ENCODE peak calls at places on chromosomes 2 and 18, in five cellular contexts. K is AG10803, X is kidney epithelial cell, W is psoas muscle, D is heart right ventricle. U is an unnamed sample.

GRCh38 chr2:191319181-191319580 is 74.0 kb downstream of the MYO1B start:
- DNase-seq in K (no peak), X (no peak), W (no peak), D (no peak), U (no peak)

GRCh38 chr2:200471324-200471848 is 38.5 kb downstream of the KCTD18 start:
- DNase-seq in K (no peak), X (no peak), W (no peak), D (no peak), U (no peak)

GRCh38 chr2:74516070-74516633 is 1.9 kb downstream of the TLX2 start:
- DNase-seq in K (peak; percentile 37), X (no peak), W (peak; percentile 66), D (peak; percentile 76), U (no peak)

GRCh38 chr2:234198976-234199375 is 148.5 kb downstream of the SPP2 start:
- DNase-seq in K (no peak), X (no peak), W (no peak), D (no peak), U (no peak)

GRCh38 chr2:173355866-173356508 is 1.3 kb downstream of the CDCA7 start:
- DNase-seq in K (no peak), X (no peak), W (peak; percentile 13), D (no peak), U (no peak)

GRCh38 chr2:221283896-221284295 is 288.2 kb downstream of the EPHA4 start:
- DNase-seq in K (peak; percentile 75), X (peak; percentile 42), W (no peak), D (no peak), U (no peak)

GRCh38 chr2:26325851-26326250 is 20.1 kb upstream of the SELENOI start:
- DNase-seq in K (peak; percentile 33), X (no peak), W (no peak), D (no peak), U (no peak)

GRCh38 chr2:105789745-105790466 is 45.2 kb downstream of the NCK2 start:
- DNase-seq in K (peak; percentile 75), X (no peak), W (peak; percentile 55), D (no peak), U (no peak)

GRCh38 chr18:48902023-48902855 is 48.5 kb downstream of the SMAD7 start:
- DNase-seq in K (peak; percentile 90), X (peak; percentile 56), W (peak; percentile 90), D (peak; percentile 91), U (no peak)

GRCh38 chr2:232854082-232854481 is 16.0 kb upstream of the SNORC start:
- DNase-seq in K (peak; percentile 51), X (no peak), W (no peak), D (no peak), U (no peak)

GRCh38 chr2:127526940-127527804 is 883 bp upstream of the IWS1 start:
- DNase-seq in K (no peak), X (no peak), W (no peak), D (no peak), U (peak; percentile 88)

GRCh38 chr18:23317975-23318675 is 135.0 kb upstream of the RIOK3 start:
- DNase-seq in K (peak; percentile 84), X (no peak), W (no peak), D (no peak), U (no peak)

GRCh38 chr2:18966131-18966530 is 376.8 kb upstream of the NT5C1B start:
- DNase-seq in K (peak; percentile 87), X (no peak), W (no peak), D (no peak), U (no peak)

GRCh38 chr2:136828162-136828561 is 62.8 kb downstream of the THSD7B start:
- DNase-seq in K (no peak), X (no peak), W (no peak), D (no peak), U (no peak)

GRCh38 chr2:159879061-159879604 is 81.1 kb upstream of the CD302 start:
- DNase-seq in K (peak; percentile 46), X (no peak), W (no peak), D (no peak), U (no peak)

GRCh38 chr2:213429516-213429915 is 145.3 kb downstream of the SPAG16 start:
- DNase-seq in K (peak; percentile 21), X (peak; percentile 10), W (no peak), D (no peak), U (no peak)

GRCh38 chr2:46125798-46126197 is 171.4 kb upstream of the EPAS1 start:
- DNase-seq in K (no peak), X (no peak), W (no peak), D (no peak), U (no peak)

GRCh38 chr2:159942149-159942548 is 120.3 kb downstream of the PLA2R1 start:
- DNase-seq in K (peak; percentile 19), X (no peak), W (no peak), D (no peak), U (no peak)

DNA sequence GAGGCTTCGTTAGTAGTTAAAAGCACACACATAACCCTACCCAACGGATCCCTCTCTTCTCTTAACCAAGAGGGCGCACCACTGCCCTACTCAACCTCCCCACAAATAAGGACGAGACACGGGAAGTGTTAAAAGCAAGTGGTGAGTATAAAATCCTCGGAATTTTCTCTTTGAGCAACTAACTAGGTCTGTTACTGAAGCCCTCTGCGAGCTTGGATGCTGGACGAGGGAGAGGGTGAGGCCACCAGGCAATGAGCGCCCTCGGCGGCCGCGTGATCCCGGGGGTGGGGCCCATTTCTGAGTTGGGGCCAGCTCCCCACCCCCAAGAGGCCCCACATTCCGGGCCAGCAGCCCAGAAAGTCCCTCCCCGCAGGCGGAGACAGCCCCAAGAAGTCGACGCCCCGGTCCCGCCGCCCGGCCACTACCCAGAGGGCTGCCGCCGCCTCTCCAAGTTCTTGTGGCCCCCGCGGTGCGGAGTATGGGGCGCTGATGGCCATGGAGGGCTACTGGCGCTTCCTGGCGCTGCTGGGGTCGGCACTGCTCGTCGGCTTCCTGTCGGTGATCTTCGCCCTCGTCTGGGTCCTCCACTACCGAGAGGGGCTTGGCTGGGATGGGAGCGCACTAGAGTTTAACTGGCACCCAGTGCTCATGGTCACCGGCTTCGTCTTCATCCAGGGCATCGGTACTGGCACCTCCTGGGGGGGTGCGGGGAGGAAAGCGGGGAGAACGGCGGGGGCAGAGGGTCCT is at the start of gene CYBRD1:
- DNase-seq in K (peak; percentile 92), X (no peak), W (peak; percentile 84), D (peak; percentile 88), U (no peak)
- TF ChIP-seq CTCF in K (peak; percentile 20), X (no peak), W (no peak), D (peak; percentile 14), U (no peak)

DNA sequence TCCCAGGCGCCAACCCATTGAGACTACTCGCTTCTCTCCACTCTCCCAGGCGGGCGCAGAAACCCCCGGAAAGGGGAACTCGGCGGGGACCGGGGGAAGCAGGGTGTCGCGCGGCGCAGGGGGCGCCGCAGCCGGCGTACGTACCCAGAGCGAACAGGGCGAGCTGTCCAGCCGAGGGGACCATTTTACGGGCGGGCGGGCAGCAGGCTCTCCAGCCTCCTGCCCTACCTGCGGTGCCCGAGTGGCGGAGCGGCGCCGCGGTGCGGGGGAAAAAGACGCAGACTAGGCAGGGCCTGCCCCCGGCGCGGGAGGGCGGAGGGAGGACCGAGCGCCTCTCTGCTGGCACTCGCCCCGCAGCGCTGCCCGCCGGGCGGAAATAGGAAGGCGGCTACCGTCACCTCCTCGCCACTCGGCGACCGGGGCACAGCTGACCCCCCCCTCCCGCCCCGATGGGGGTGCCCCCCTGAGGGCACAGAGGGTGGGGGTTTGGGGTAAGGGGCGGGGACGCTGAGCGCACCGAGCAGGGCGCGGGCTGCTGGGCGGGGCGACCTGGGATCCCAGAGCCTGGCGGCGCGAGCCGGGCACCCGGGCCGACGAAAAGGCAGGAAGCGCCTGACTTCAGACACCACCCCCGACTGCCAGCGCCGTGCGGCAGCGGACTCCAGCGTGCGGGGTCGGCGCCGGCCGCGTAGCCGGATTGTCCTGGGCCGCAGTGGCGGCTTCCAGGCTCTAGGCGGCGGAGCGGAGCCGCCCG is at the start of gene TGFA:
- DNase-seq in K (peak; percentile 51), X (no peak), W (peak; percentile 54), D (peak; percentile 65), U (no peak)
- H3K4me3 ChIP-seq in K (peak within 1 kb of the TSS; percentile 65), X (peak within 1 kb of the TSS; percentile 64), W (peak within 1 kb of the TSS; percentile 80), D (peak within 1 kb of the TSS; percentile 72), U (peak within 1 kb of the TSS; percentile 55)

GRCh38 chr2:241939541-241939940 is 70.0 kb downstream of the RTP5 start:
- DNase-seq in K (no peak), X (no peak), W (no peak), D (no peak), U (no peak)

GRCh38 chr2:241943209-241943850 is 73.8 kb downstream of the RTP5 start:
- DNase-seq in K (no peak), X (no peak), W (no peak), D (no peak), U (no peak)

GRCh38 chr2:241942416-241943208 is 73.1 kb downstream of the RTP5 start:
- DNase-seq in K (peak; percentile 7), X (no peak), W (no peak), D (no peak), U (no peak)

GRCh38 chr2:241941691-241942301 is 72.3 kb downstream of the RTP5 start:
- DNase-seq in K (no peak), X (no peak), W (no peak), D (no peak), U (no peak)

DNA sequence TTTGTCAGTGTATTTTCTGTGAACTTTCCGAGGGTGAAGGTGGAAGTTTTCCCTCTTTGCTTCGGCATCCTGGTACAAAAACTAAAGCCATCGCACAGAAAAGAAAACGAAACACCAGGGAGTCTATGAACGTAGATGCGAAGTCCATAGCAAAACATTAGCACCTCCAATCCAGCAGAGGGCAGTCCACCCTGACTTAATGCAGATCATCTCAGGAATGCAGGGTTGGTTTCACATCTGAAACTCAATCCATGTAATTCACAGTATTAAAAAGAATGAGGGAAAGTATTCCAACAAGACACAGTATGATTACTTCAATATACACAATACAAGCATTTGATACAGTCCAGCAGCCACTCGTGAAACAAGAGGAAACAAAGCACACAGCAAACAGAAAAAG is 70.8 kb downstream of the RTP5 start:
- DNase-seq in K (no peak), X (no peak), W (no peak), D (no peak), U (no peak)
- TF ChIP-seq CTCF in K (no peak), X (no peak), W (no peak), D (no peak), U (peak; percentile 11)

DNA sequence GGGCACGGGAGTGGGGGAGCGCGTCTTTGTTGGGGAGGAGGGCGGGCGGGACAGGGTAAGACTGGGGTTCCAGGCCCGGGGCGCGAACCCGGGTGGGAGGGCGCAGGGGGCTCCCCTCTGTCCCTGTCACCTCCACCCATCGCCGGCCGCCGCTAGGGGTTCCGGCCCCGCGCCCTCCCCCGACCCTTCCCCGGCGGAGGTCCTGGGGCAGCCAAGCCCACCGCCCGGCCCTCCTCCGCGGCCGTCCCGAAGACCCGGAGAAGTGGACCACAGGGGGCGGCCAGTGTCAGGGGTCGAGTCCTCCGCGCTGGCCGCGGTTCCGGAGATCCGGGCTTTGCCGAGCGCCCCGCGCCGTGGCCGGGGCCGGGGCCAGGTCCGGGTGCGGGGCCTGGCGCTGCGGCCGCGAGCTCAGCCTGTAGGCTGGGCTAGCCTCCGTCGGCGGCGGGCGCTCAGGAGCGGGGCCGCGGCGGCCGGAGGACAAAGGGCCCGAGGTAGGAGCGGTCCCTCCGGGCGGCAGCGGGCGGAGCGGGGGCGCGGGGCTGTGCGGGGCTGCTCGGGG is 16.6 kb upstream of the E2F6 start:
- DNase-seq in K (no peak), X (no peak), W (peak; percentile 46), D (peak; percentile 44), U (no peak)
- H3K4me3 ChIP-seq in K (no peak overlapping the region), X (peak overlapping the region; percentile 47), W (peak overlapping the region; percentile 72), D (peak overlapping the region; percentile 45), U (peak overlapping the region; percentile 52)